ENCODE peak calls at places on chromosome 21, in nine cellular contexts. C is tibial artery, E is BE2C, J is kidney, I is neural progenitor cell, T is K562, N is left lung, B is hepatocyte, W is aorta. V is an unnamed sample. For H3K9me3, the result is how much of the 10 kb centered on the place peaks cover.

GRCh38 chr21:15514073-15514946 is 215.5 kb upstream of the USP25 start:
- DNase-seq in J (no peak), T (no peak), N (no peak), E (no peak), B (peak), C (no peak), I (no peak), W (no peak), V (peak)

GRCh38 chr21:41597811-41598231 is 89.9 kb upstream of the TMPRSS2 start:
- DNase-seq in B (no peak), J (no peak), N (no peak), I (no peak), C (no peak), W (peak), E (no peak), T (no peak), V (no peak)

GRCh38 chr21:39108291-39109162 is 74.7 kb downstream of the PSMG1 start:
- DNase-seq in J (no peak), I (no peak), E (no peak), W (peak), B (no peak), N (no peak), T (peak), C (no peak), V (no peak)

GRCh38 chr21:17429936-17430335 is 82.9 kb upstream of the CXADR start:
- DNase-seq in T (no peak), W (no peak), I (no peak), J (no peak), N (no peak), B (no peak), C (no peak), E (no peak), V (no peak)

GRCh38 chr21:42469272-42469671 is 26.8 kb downstream of the RSPH1 start:
- DNase-seq in W (no peak), J (no peak), I (no peak), E (no peak), T (no peak), B (peak), N (no peak), C (no peak), V (no peak)

GRCh38 chr21:29359718-29360117 is 61.0 kb downstream of the BACH1 start:
- DNase-seq in J (no peak), B (no peak), I (no peak), C (no peak), N (no peak), T (no peak), W (no peak), E (no peak), V (no peak)

GRCh38 chr21:18041012-18041411 is 203.6 kb upstream of the CHODL start:
- DNase-seq in T (no peak), W (no peak), C (no peak), B (peak), I (peak), N (no peak), E (peak), J (no peak), V (no peak)

GRCh38 chr21:38798481-38798882 is 7.2 kb upstream of the ETS2 start:
- DNase-seq in N (no peak), T (peak), E (peak), I (no peak), C (no peak), J (peak), B (peak), W (no peak), V (no peak)

GRCh38 chr21:24045775-24046215 is 1561.5 kb downstream of the MRPL39 start:
- DNase-seq in J (peak), C (peak), N (no peak), I (peak), T (peak), W (peak), B (peak), E (peak), V (no peak)

GRCh38 chr21:37032877-37033471 is 26.5 kb downstream of the RIPPLY3 start:
- DNase-seq in C (no peak), I (no peak), T (no peak), B (peak), J (no peak), E (no peak), W (no peak), N (no peak), V (no peak)

GRCh38 chr21:42513151-42513984 is at the start of gene SLC37A1:
- DNase-seq in N (peak), E (no peak), B (peak), J (peak), W (no peak), C (no peak), I (peak), T (peak), V (no peak)

GRCh38 chr21:18529253-18529652 is 125.7 kb upstream of the TMPRSS15 start:
- DNase-seq in E (peak), W (no peak), B (peak), T (no peak), C (no peak), I (no peak), N (no peak), J (no peak), V (no peak)

GRCh38 chr21:41366522-41367151 is 4.8 kb downstream of the MX2 start:
- DNase-seq in N (no peak), I (no peak), E (no peak), C (no peak), B (peak), T (peak), W (peak), J (no peak), V (no peak)

GRCh38 chr21:32257952-32258785 is 20.7 kb downstream of the MIS18A start:
- DNase-seq in J (no peak), N (no peak), C (peak), I (peak), W (no peak), T (peak), E (peak), B (peak), V (no peak)

GRCh38 chr21:18987515-18988026 is 584.0 kb upstream of the TMPRSS15 start:
- DNase-seq in C (no peak), T (no peak), B (no peak), J (no peak), E (peak), W (no peak), N (no peak), I (no peak), V (no peak)

GRCh38 chr21:44800103-44800502 is 1.5 kb downstream of the UBE2G2 start:
- DNase-seq in B (peak), I (peak), E (peak), C (no peak), T (peak), W (no peak), N (no peak), J (no peak), V (no peak)

DNA sequence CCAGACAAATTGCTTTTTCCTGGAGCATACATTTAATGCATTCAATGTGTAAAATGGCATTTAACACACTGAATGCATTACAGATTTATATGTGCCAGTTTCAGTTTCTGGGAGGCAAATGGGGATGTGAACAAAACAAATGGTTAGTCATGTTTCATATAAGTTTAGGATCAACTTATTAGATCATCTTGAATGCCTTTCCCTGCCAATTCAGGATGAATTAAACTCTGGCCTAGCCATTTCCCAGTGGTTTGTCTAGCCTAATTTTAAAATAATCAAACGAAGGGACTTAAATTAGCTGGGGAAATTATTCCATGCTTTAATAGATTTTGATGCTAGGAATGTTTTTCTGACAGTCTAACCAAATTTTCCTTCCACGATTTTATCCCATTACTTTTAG is 291.3 kb upstream of the ADAMTS5 start:
- DNase-seq in W (no peak), T (no peak), I (no peak), J (no peak), B (no peak), C (no peak), E (no peak), N (no peak), V (no peak)
- H3K9me3 ChIP-seq in W (under half), T (under half), I (under half), J (under half), B (under half), C (under half), E (under half), N (under half), V (under half)

GRCh38 chr21:34836103-34836932 is 167.5 kb downstream of the CLIC6 start:
- DNase-seq in J (peak), T (no peak), E (no peak), I (no peak), C (peak), B (peak), W (peak), N (peak), V (no peak)
- H3K4me3 ChIP-seq in J (no peak), T (no peak), E (no peak), I (no peak), C (no peak), B (no peak), W (no peak), N (no peak), V (no peak)

GRCh38 chr21:25094695-25095094 is 512.6 kb downstream of the MRPL39 start:
- DNase-seq in W (no peak), J (no peak), I (no peak), N (no peak), T (no peak), C (no peak), B (no peak), E (no peak), V (no peak)
- H3K9me3 ChIP-seq in W (under half), J (under half), I (under half), N (under half), T (under half), C (under half), B (under half), E (under half), V (under half)

GRCh38 chr21:46284077-46284644 is 1.2 kb downstream of the MCM3AP start:
- DNase-seq in N (no peak), C (no peak), I (no peak), W (no peak), E (no peak), B (no peak), T (no peak), J (no peak), V (no peak)
- H3K4me3 ChIP-seq in N (no peak), C (peak), I (peak), W (no peak), E (peak), B (no peak), T (peak), J (peak), V (no peak)

DNA sequence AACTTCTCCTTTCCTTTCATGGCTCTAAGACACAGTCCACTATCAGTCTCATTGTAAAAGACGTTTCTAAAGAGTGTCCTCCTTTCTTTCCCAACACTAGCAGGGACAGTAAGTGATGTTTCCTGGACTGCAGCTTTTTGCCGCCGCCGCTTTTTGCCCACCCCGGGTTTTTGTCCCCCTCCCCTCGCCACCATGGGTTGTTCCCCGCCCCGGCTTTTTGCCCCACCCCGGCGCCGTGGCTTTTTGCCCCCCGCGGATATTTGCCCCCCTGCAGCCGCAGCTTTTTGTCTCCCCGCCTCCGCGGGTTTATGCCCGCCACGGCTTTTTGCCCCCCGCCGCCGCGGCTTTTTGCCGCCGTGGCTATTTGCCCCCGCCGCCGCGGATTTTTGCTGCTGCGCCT is 95.2 kb downstream of the TPTE start:
- DNase-seq in B (no peak), T (no peak), N (peak), E (no peak), J (peak), W (no peak), I (no peak), C (no peak), V (no peak)
- H3K9me3 ChIP-seq in B (under half), T (under half), N (half or more), E (under half), J (under half), W (under half), I (half or more), C (under half), V (under half)

GRCh38 chr21:31133243-31133830 is 95.1 kb upstream of the KRTAP19-8 start:
- DNase-seq in C (no peak), N (no peak), J (no peak), I (no peak), T (no peak), E (peak), W (no peak), B (no peak), V (no peak)
- H3K4me3 ChIP-seq in C (no peak), N (no peak), J (no peak), I (no peak), T (no peak), E (no peak), W (no peak), B (no peak), V (peak)

V was measured in effector memory CD4-positive, alpha-beta T cell.